ENCODE peak calls at places on chromosomes 1 and 21, in five cellular contexts. One of them, this sample, is unnamed.

GRCh38 chr1:181314959-181315358 is 168.4 kb upstream of the CACNA1E start:
- DNase-seq in K562: no peak
- DNase-seq in GM23338: peak
- DNase-seq in H9: peak
- DNase-seq in hepatocyte: no peak
- DNase-seq in this sample: no peak

GRCh38 chr1:64469977-64470669 is at the start of gene CACHD1:
- DNase-seq in K562: no peak
- DNase-seq in hepatocyte: peak
- DNase-seq in GM23338: peak
- DNase-seq in H9: peak
- DNase-seq in this sample: no peak

GRCh38 chr1:245459621-245460020 is 304.8 kb downstream of the KIF26B start:
- DNase-seq in GM23338: no peak
- DNase-seq in K562: no peak
- DNase-seq in H9: no peak
- DNase-seq in hepatocyte: no peak
- DNase-seq in this sample: no peak

GRCh38 chr1:1164701-1165451 is 8.8 kb upstream of the TTLL10 start:
- DNase-seq in GM23338: peak
- DNase-seq in hepatocyte: peak
- DNase-seq in K562: no peak
- DNase-seq in H9: no peak
- DNase-seq in this sample: no peak

GRCh38 chr1:57612833-57613232 is 189.0 kb upstream of the DAB1 start:
- DNase-seq in GM23338: no peak
- DNase-seq in K562: no peak
- DNase-seq in hepatocyte: no peak
- DNase-seq in H9: no peak
- DNase-seq in this sample: no peak

GRCh38 chr1:83822206-83822605 is 176.7 kb downstream of the TTLL7 start:
- DNase-seq in H9: no peak
- DNase-seq in K562: no peak
- DNase-seq in GM23338: no peak
- DNase-seq in hepatocyte: no peak
- DNase-seq in this sample: no peak

GRCh38 chr1:21341022-21341421 is 50.8 kb upstream of the ECE1 start:
- DNase-seq in H9: no peak
- DNase-seq in hepatocyte: no peak
- DNase-seq in K562: no peak
- DNase-seq in GM23338: no peak
- DNase-seq in this sample: no peak

GRCh38 chr1:26191739-26192138 is 1.3 kb downstream of the CATSPER4 start:
- DNase-seq in hepatocyte: no peak
- DNase-seq in GM23338: no peak
- DNase-seq in K562: no peak
- DNase-seq in H9: no peak
- DNase-seq in this sample: peak

GRCh38 chr1:220462756-220463155 is 65.2 kb upstream of the MARK1 start:
- DNase-seq in hepatocyte: peak
- DNase-seq in GM23338: peak
- DNase-seq in K562: no peak
- DNase-seq in H9: peak
- DNase-seq in this sample: no peak

GRCh38 chr1:36729289-36729688 is 246.6 kb upstream of the CSF3R start:
- DNase-seq in K562: no peak
- DNase-seq in hepatocyte: no peak
- DNase-seq in H9: no peak
- DNase-seq in GM23338: no peak
- DNase-seq in this sample: no peak

GRCh38 chr1:78715181-78715661 is 65.6 kb downstream of the IFI44 start:
- DNase-seq in H9: no peak
- DNase-seq in GM23338: no peak
- DNase-seq in K562: no peak
- DNase-seq in hepatocyte: no peak
- DNase-seq in this sample: no peak

GRCh38 chr1:46532498-46533178 is 18.8 kb downstream of the KNCN start:
- DNase-seq in H9: peak
- DNase-seq in K562: peak
- DNase-seq in hepatocyte: peak
- DNase-seq in GM23338: peak
- DNase-seq in this sample: no peak

GRCh38 chr1:153742411-153743142 is 14.7 kb downstream of the INTS3 start:
- DNase-seq in GM23338: no peak
- DNase-seq in H9: no peak
- DNase-seq in K562: no peak
- DNase-seq in hepatocyte: peak
- DNase-seq in this sample: no peak

GRCh38 chr1:17125756-17126237 is 6.5 kb upstream of the PADI2 start:
- DNase-seq in GM23338: peak
- DNase-seq in K562: peak
- DNase-seq in H9: peak
- DNase-seq in hepatocyte: peak
- DNase-seq in this sample: peak

GRCh38 chr1:26799479-26800133 is 11.9 kb downstream of the PIGV start:
- DNase-seq in GM23338: peak
- DNase-seq in hepatocyte: peak
- DNase-seq in K562: no peak
- DNase-seq in H9: no peak
- DNase-seq in this sample: no peak

GRCh38 chr1:182143825-182144661 is 82.5 kb upstream of the ZNF648 start:
- DNase-seq in K562: no peak
- DNase-seq in hepatocyte: peak
- DNase-seq in H9: no peak
- DNase-seq in GM23338: no peak
- DNase-seq in this sample: peak

GRCh38 chr1:143661418-143662120 is 310.2 kb downstream of the FAM72C start:
- DNase-seq in hepatocyte: no peak
- DNase-seq in H9: no peak
- DNase-seq in GM23338: peak
- DNase-seq in K562: no peak
- DNase-seq in this sample: no peak

GRCh38 chr1:65813956-65814355 is 21.3 kb downstream of the PDE4B start:
- DNase-seq in hepatocyte: no peak
- DNase-seq in K562: no peak
- DNase-seq in GM23338: no peak
- DNase-seq in H9: no peak
- DNase-seq in this sample: no peak

GRCh38 chr1:11485191-11485590 is 6.2 kb downstream of the DISP3 start:
- DNase-seq in H9: no peak
- DNase-seq in hepatocyte: no peak
- DNase-seq in K562: no peak
- DNase-seq in GM23338: no peak
- DNase-seq in this sample: no peak

GRCh38 chr1:171999756-172000155 is 158.5 kb downstream of the DNM3 start:
- DNase-seq in K562: no peak
- DNase-seq in H9: no peak
- DNase-seq in hepatocyte: no peak
- DNase-seq in GM23338: no peak
- DNase-seq in this sample: no peak

GRCh38 chr1:46456411-46456963 is 33.1 kb upstream of the DMBX1 start:
- DNase-seq in hepatocyte: no peak
- DNase-seq in H9: no peak
- DNase-seq in K562: no peak
- DNase-seq in GM23338: peak
- DNase-seq in this sample: no peak

GRCh38 chr1:9245230-9245619 is 10.7 kb downstream of the H6PD start:
- DNase-seq in H9: no peak
- DNase-seq in K562: no peak
- DNase-seq in hepatocyte: no peak
- DNase-seq in GM23338: no peak
- DNase-seq in this sample: no peak

GRCh38 chr1:155092131-155092530 is 13.5 kb downstream of the EFNA3 start:
- DNase-seq in K562: no peak
- DNase-seq in GM23338: no peak
- DNase-seq in H9: no peak
- DNase-seq in hepatocyte: no peak
- DNase-seq in this sample: no peak

GRCh38 chr21:44880762-44881585 is 7.5 kb upstream of the PTTG1IP start:
- DNase-seq in hepatocyte: no peak
- DNase-seq in K562: no peak
- DNase-seq in H9: no peak
- DNase-seq in GM23338: no peak
- DNase-seq in this sample: no peak

GRCh38 chr1:65924471-65924870 is 131.8 kb downstream of the PDE4B start:
- DNase-seq in GM23338: no peak
- DNase-seq in hepatocyte: peak
- DNase-seq in K562: no peak
- DNase-seq in H9: no peak
- DNase-seq in this sample: no peak

GRCh38 chr1:72066431-72066830 is 215.9 kb downstream of the NEGR1 start:
- DNase-seq in K562: no peak
- DNase-seq in H9: no peak
- DNase-seq in hepatocyte: no peak
- DNase-seq in GM23338: no peak
- DNase-seq in this sample: no peak

GRCh38 chr1:100383743-100384405 is 31.6 kb downstream of the CDC14A start:
- DNase-seq in hepatocyte: no peak
- DNase-seq in H9: no peak
- DNase-seq in K562: no peak
- DNase-seq in GM23338: no peak
- DNase-seq in this sample: no peak

GRCh38 chr1:9993571-9994075 is 3.4 kb upstream of the RBP7 start:
- DNase-seq in GM23338: no peak
- DNase-seq in hepatocyte: no peak
- DNase-seq in H9: no peak
- DNase-seq in K562: no peak
- DNase-seq in this sample: no peak

GRCh38 chr1:225626698-225627097 is 26.2 kb downstream of the ENAH start:
- DNase-seq in K562: no peak
- DNase-seq in hepatocyte: no peak
- DNase-seq in H9: no peak
- DNase-seq in GM23338: no peak
- DNase-seq in this sample: no peak

GRCh38 chr1:178614286-178614685 is 101.4 kb downstream of the TEX35 start:
- DNase-seq in H9: no peak
- DNase-seq in GM23338: peak
- DNase-seq in hepatocyte: no peak
- DNase-seq in K562: no peak
- DNase-seq in this sample: no peak

GRCh38 chr21:45982256-45982757 is 737 bp downstream of the COL6A1 start:
- DNase-seq in hepatocyte: peak
- DNase-seq in K562: no peak
- DNase-seq in GM23338: no peak
- DNase-seq in H9: no peak
- DNase-seq in this sample: no peak

GRCh38 chr1:157558119-157558518 is 5.8 kb upstream of the FCRL5 start:
- DNase-seq in GM23338: no peak
- DNase-seq in hepatocyte: no peak
- DNase-seq in H9: no peak
- DNase-seq in K562: no peak
- DNase-seq in this sample: no peak

DNA sequence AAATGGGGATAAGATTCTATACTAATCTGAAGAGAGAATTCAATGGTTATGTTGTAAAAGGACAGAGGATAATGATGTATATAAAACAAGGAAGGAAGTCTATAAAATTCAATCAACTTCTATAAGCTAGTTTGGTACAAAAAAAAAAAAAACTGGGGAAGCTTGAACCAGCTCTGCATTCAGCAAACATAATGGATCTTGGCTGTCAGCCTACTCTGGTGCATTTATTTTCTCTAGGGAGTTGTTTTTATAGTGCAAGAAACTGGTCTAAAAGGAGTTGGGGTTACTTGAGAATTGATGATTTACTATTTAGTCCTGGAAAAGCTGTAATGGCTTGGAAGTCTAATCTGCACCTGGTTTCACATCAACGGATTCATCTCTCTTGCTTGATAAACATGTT is 199.3 kb upstream of the NRIP1 start:
- DNase-seq in H9: no peak
- DNase-seq in hepatocyte: no peak
- DNase-seq in K562: no peak
- DNase-seq in GM23338: no peak
- DNase-seq in this sample: no peak
- H3K4me2 ChIP-seq in H9: no peak
- H3K4me2 ChIP-seq in hepatocyte: no peak
- H3K4me2 ChIP-seq in K562: no peak
- H3K4me2 ChIP-seq in GM23338: no peak
- H3K4me2 ChIP-seq in this sample: no peak

GRCh38 chr1:150515328-150516049 is at the start of gene FALEC:
- DNase-seq in GM23338: peak
- DNase-seq in hepatocyte: peak
- DNase-seq in H9: peak
- DNase-seq in K562: peak
- DNase-seq in this sample: peak

GRCh38 chr1:150514913-150515327 is 632 bp upstream of the FALEC start:
- DNase-seq in K562: no peak
- DNase-seq in GM23338: peak
- DNase-seq in H9: no peak
- DNase-seq in hepatocyte: no peak
- DNase-seq in this sample: no peak

GRCh38 chr1:150516050-150516591 is 569 bp downstream of the FALEC start:
- DNase-seq in GM23338: peak
- DNase-seq in H9: peak
- DNase-seq in hepatocyte: no peak
- DNase-seq in K562: peak
- DNase-seq in this sample: peak

GRCh38 chr1:150514260-150514659 is 1.3 kb upstream of the FALEC start:
- DNase-seq in GM23338: no peak
- DNase-seq in H9: no peak
- DNase-seq in hepatocyte: no peak
- DNase-seq in K562: no peak
- DNase-seq in this sample: no peak

GRCh38 chr1:150516616-150517015 is 1.1 kb downstream of the FALEC start:
- DNase-seq in K562: no peak
- DNase-seq in hepatocyte: no peak
- DNase-seq in H9: no peak
- DNase-seq in GM23338: peak
- DNase-seq in this sample: no peak
- TF ChIP-seq CTCF in K562: peak
- TF ChIP-seq CTCF in hepatocyte: peak
- TF ChIP-seq CTCF in H9: no peak
- TF ChIP-seq CTCF in GM23338: no peak
- TF ChIP-seq CTCF in this sample: peak

GRCh38 chr1:218349365-218350021 is 4.4 kb downstream of the TGFB2 start:
- DNase-seq in K562: no peak
- DNase-seq in GM23338: no peak
- DNase-seq in hepatocyte: no peak
- DNase-seq in H9: no peak
- DNase-seq in this sample: no peak
- H3K4me2 ChIP-seq in K562: no peak
- H3K4me2 ChIP-seq in GM23338: no peak
- H3K4me2 ChIP-seq in hepatocyte: peak
- H3K4me2 ChIP-seq in H9: no peak
- H3K4me2 ChIP-seq in this sample: no peak

GRCh38 chr1:58948671-58949070 is 164.8 kb upstream of the JUN start:
- DNase-seq in H9: no peak
- DNase-seq in hepatocyte: no peak
- DNase-seq in GM23338: no peak
- DNase-seq in K562: no peak
- DNase-seq in this sample: no peak

GRCh38 chr1:58946390-58946789 is 162.5 kb upstream of the JUN start:
- DNase-seq in GM23338: no peak
- DNase-seq in hepatocyte: no peak
- DNase-seq in H9: no peak
- DNase-seq in K562: no peak
- DNase-seq in this sample: no peak

GRCh38 chr1:58949551-58950220 is 165.8 kb upstream of the JUN start:
- DNase-seq in K562: no peak
- DNase-seq in GM23338: no peak
- DNase-seq in hepatocyte: no peak
- DNase-seq in H9: no peak
- DNase-seq in this sample: no peak

GRCh38 chr1:58950897-58951296 is 167.1 kb upstream of the JUN start:
- DNase-seq in GM23338: peak
- DNase-seq in H9: no peak
- DNase-seq in K562: no peak
- DNase-seq in hepatocyte: no peak
- DNase-seq in this sample: no peak
- TF ChIP-seq CTCF in GM23338: peak
- TF ChIP-seq CTCF in H9: peak
- TF ChIP-seq CTCF in K562: no peak
- TF ChIP-seq CTCF in hepatocyte: no peak
- TF ChIP-seq CTCF in this sample: no peak

This sample was measured in DND-41.